ENCODE peak calls at places on chromosomes 2 and 18, in four cellular contexts. S, E, K and G are unnamed samples.

GRCh38 chr2:146123256-146123655 is 1603.3 kb upstream of the ZEB2 start:
- DNase-seq in S (no peak), K (no peak), E (no peak), G (no peak)

GRCh38 chr18:57455576-57456129 is 20.5 kb downstream of the ONECUT2 start:
- DNase-seq in S (no peak), E (no peak), K (no peak), G (no peak)

GRCh38 chr2:160299540-160299939 is 99.5 kb upstream of the ITGB6 start:
- DNase-seq in K (peak), E (no peak), S (no peak), G (no peak)

GRCh38 chr2:160657206-160657605 is 163.6 kb upstream of the RBMS1 start:
- DNase-seq in E (no peak), K (no peak), S (no peak), G (no peak)

GRCh38 chr2:70687461-70687795 is 80.6 kb downstream of the ADD2 start:
- DNase-seq in E (no peak), S (no peak), K (no peak), G (no peak)

GRCh38 chr2:195364015-195364965 is 292.7 kb upstream of the SLC39A10 start:
- DNase-seq in K (peak), S (no peak), E (no peak), G (peak)

GRCh38 chr2:215668329-215668728 is 232.5 kb upstream of the FN1 start:
- DNase-seq in E (no peak), K (no peak), S (no peak), G (no peak)

GRCh38 chr18:32373995-32374394 is 96.7 kb downstream of the GAREM1 start:
- DNase-seq in S (no peak), K (peak), E (no peak), G (no peak)

GRCh38 chr2:119746836-119747235 is 12.9 kb upstream of the PTPN4 start:
- DNase-seq in K (peak), S (no peak), E (no peak), G (no peak)

GRCh38 chr2:237278593-237278992 is 135.4 kb downstream of the COL6A3 start:
- DNase-seq in E (no peak), K (peak), S (no peak), G (no peak)

GRCh38 chr2:223221120-223221859 is 169.3 kb downstream of the KCNE4 start:
- DNase-seq in E (no peak), S (no peak), K (no peak), G (no peak)

GRCh38 chr2:239468491-239469017 is 67.7 kb upstream of the HDAC4 start:
- DNase-seq in S (no peak), K (no peak), E (no peak), G (no peak)

GRCh38 chr2:44178950-44179349 is 10.3 kb downstream of the PPM1B start:
- DNase-seq in S (no peak), K (no peak), E (no peak), G (no peak)
- TF ChIP-seq ELK1 in S (no peak), K (no peak), E (no peak), G (no peak)

DNA sequence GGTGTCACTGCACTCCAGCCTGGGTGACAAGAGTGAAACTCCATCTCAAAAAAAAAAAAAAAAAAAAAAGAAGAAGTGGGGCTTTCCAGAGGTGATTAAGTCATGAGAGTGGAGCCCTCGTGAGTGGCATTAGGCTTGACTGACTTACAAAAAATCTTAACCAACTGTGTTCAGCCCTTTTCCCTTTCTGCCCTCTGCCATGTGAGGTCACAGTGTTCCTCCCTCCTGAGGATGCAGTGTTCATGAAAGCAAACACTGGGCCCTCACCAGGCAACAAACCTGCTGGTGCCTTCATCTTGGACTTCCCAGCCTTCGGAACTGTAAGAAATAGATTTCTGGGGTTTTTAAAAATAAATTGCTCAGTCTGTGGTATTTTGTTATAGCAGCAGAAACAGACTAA is 37.0 kb upstream of the METTL21A start:
- DNase-seq in E (no peak), S (peak), K (no peak), G (no peak)
- TF ChIP-seq RAD21 in E (no peak), S (no peak), K (no peak), G (no peak)

GRCh38 chr18:35176925-35177324 is 63.9 kb upstream of the ZNF397 start:
- DNase-seq in E (no peak), S (no peak), K (no peak), G (no peak)

GRCh38 chr18:35174093-35174731 is 66.6 kb upstream of the ZNF397 start:
- DNase-seq in E (peak), K (no peak), S (peak), G (no peak)

GRCh38 chr18:35171315-35171987 is 69.4 kb upstream of the ZNF397 start:
- DNase-seq in E (no peak), S (no peak), K (no peak), G (no peak)

GRCh38 chr18:35172009-35172408 is 68.8 kb upstream of the ZNF397 start:
- DNase-seq in K (no peak), S (no peak), E (no peak), G (no peak)

DNA sequence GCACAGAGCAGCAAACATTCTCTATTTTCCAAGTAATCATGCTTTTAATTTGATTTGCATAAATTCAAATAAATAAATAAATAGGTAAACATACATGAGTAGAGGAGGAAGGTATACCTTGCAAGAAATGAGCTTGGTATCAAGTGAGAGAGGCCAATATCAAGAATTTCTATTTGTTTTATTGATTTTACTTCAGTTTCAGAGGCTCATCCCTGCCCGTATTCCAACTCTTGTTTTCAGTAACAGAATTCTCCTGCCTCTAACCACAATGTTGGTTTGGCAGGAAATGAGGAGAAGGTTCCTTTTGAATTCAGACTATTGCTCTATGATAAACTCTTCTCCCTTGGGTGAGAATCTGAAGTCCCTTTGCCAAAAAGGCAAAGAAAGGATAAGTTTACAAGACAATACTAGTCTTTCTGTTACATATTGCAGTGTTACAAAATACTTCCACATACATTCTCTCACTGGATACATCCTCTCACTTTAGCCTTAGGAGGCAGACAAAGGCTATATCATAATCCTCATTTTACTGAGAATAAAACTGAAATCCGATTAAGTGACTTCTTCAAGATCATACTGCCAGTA is 68.3 kb upstream of the ZNF397 start:
- DNase-seq in E (no peak), K (no peak), S (no peak), G (no peak)
- TF ChIP-seq ELK1 in E (no peak), K (no peak), S (no peak), G (no peak)

GRCh38 chr2:135698838-135699237 is 42.8 kb upstream of the UBXN4 start:
- DNase-seq in E (no peak), K (no peak), S (no peak), G (no peak)
- TF ChIP-seq RAD21 in E (no peak), K (no peak), S (no peak), G (no peak)

GRCh38 chr2:232624554-232624842 is 8.9 kb upstream of the EFHD1 start:
- DNase-seq in K (no peak), E (no peak), S (no peak), G (no peak)

GRCh38 chr2:232623768-232624553 is 9.4 kb upstream of the EFHD1 start:
- DNase-seq in S (no peak), K (no peak), E (no peak), G (no peak)

GRCh38 chr2:232622563-232622962 is 10.8 kb upstream of the EFHD1 start:
- DNase-seq in K (no peak), E (no peak), S (no peak), G (no peak)

GRCh38 chr2:232626584-232626983 is 6.8 kb upstream of the EFHD1 start:
- DNase-seq in S (no peak), K (no peak), E (no peak), G (no peak)

GRCh38 chr2:232621186-232621585 is 12.2 kb upstream of the EFHD1 start:
- DNase-seq in E (no peak), K (no peak), S (no peak), G (no peak)
- TF ChIP-seq ELK1 in E (no peak), K (no peak), S (no peak), G (no peak)

GRCh38 chr2:32926708-32927084 is 20.1 kb upstream of the LTBP1 start:
- DNase-seq in S (no peak), K (peak), E (no peak), G (peak)
- TF ChIP-seq RAD21 in S (no peak), K (no peak), E (peak), G (no peak)

GRCh38 chr2:20781656-20782265 is 41.1 kb downstream of the LDAH start:
- DNase-seq in E (peak), K (peak), S (no peak), G (peak)
- TF ChIP-seq ELK1 in E (no peak), K (no peak), S (no peak), G (no peak)

DNA sequence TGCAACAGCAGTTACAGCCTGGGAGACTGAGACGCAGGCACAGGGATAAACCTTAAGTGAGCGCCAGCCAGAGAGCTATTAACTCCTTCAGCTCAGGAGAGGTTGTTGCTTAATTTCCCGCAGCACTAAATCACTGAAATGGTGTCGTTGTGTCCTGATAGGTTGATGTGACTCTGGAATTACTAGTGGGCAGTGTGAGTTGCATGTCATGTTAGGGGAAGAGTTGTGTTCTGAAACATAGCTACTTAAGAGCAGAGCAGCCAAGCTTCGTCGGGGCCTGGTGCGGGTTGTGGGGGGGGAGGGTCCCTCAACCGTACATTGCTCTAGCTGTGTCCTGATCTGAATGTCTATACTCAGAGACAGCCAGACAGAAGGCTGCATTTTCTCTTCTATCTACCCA is 225.9 kb downstream of the NAPG start:
- DNase-seq in E (no peak), S (no peak), K (no peak), G (no peak)
- TF ChIP-seq RAD21 in E (no peak), S (no peak), K (no peak), G (no peak)

GRCh38 chr18:7754258-7754657 is 187.1 kb downstream of the PTPRM start:
- DNase-seq in K (peak), S (no peak), E (no peak), G (no peak)
- TF ChIP-seq ELK1 in K (no peak), S (no peak), E (no peak), G (no peak)